ENCODE peak calls at places on chromosomes 2 and 18, in four cellular contexts. P is keratinocyte, N is transverse colon, D is HCT116. A is an unnamed sample.

GRCh38 chr2:25342372-25343186 is 854 bp upstream of the DNMT3A start:
- DNase-seq in P (no peak), N (peak; percentile 87), D (peak; percentile 38), A (peak; percentile 72)

GRCh38 chr2:189178726-189179606 is 595 bp downstream of the COL5A2 start:
- DNase-seq in P (no peak), N (no peak), D (no peak), A (no peak)

GRCh38 chr2:21006423-21007128 is 37.3 kb downstream of the APOB start:
- DNase-seq in P (no peak), N (no peak), D (no peak), A (no peak)

GRCh38 chr2:10425656-10426055 is 22.5 kb downstream of the ODC1 start:
- DNase-seq in P (no peak), N (no peak), D (no peak), A (no peak)

GRCh38 chr2:216636570-216637450 is 3.6 kb downstream of the IGFBP2 start:
- DNase-seq in P (no peak), N (peak; percentile 90), D (peak; percentile 64), A (no peak)

GRCh38 chr2:39732492-39732891 is 46.6 kb downstream of the THUMPD2 start:
- DNase-seq in P (no peak), N (no peak), D (no peak), A (no peak)

GRCh38 chr2:44233450-44234128 is 41.7 kb upstream of the SLC3A1 start:
- DNase-seq in P (no peak), N (no peak), D (no peak), A (no peak)

GRCh38 chr2:233824373-233824772 is 30.0 kb downstream of the HJURP start:
- DNase-seq in P (no peak), N (peak; percentile 3), D (no peak), A (no peak)

GRCh38 chr2:177161741-177162440 is 50.7 kb upstream of the HNRNPA3 start:
- DNase-seq in P (no peak), N (no peak), D (no peak), A (no peak)

GRCh38 chr2:232418466-232419244 is 12.0 kb downstream of the ALPG start:
- DNase-seq in P (no peak), N (peak; percentile 26), D (no peak), A (no peak)

GRCh38 chr2:174692256-174692830 is 71.9 kb downstream of the CHRNA1 start:
- DNase-seq in P (no peak), N (no peak), D (no peak), A (no peak)

GRCh38 chr2:40093036-40093673 is 314.1 kb upstream of the THUMPD2 start:
- DNase-seq in P (no peak), N (no peak), D (no peak), A (no peak)

GRCh38 chr18:35526476-35527120 is 28.8 kb upstream of the INO80C start:
- DNase-seq in P (no peak), N (peak; percentile 18), D (no peak), A (no peak)

GRCh38 chr2:15058015-15058414 is 425.5 kb downstream of the LRATD1 start:
- DNase-seq in P (no peak), N (no peak), D (peak; percentile 12), A (no peak)

GRCh38 chr2:37737507-37737906 is 66.1 kb upstream of the CDC42EP3 start:
- DNase-seq in P (no peak), N (no peak), D (no peak), A (no peak)

GRCh38 chr2:72115361-72116080 is 32.1 kb downstream of the CYP26B1 start:
- DNase-seq in P (peak; percentile 93), N (no peak), D (peak; percentile 68), A (no peak)

GRCh38 chr18:24176727-24177416 is 38.0 kb downstream of the CABYR start:
- DNase-seq in P (peak; percentile 15), N (peak; percentile 71), D (peak; percentile 35), A (peak; percentile 5)

GRCh38 chr18:8800445-8800844 is 95.1 kb downstream of the MTCL1 start:
- DNase-seq in P (peak; percentile 96), N (no peak), D (peak; percentile 73), A (no peak)

GRCh38 chr2:106012591-106013347 is 181.3 kb downstream of the UXS1 start:
- DNase-seq in P (peak; percentile 5), N (no peak), D (no peak), A (no peak)

GRCh38 chr2:37832590-37833197 is 92.4 kb upstream of the RMDN2 start:
- DNase-seq in P (no peak), N (peak; percentile 92), D (peak; percentile 71), A (peak; percentile 75)

GRCh38 chr2:169073211-169073971 is 4.0 kb downstream of the DHRS9 start:
- DNase-seq in P (no peak), N (no peak), D (no peak), A (no peak)

GRCh38 chr2:5020451-5020850 is 671.7 kb upstream of the SOX11 start:
- DNase-seq in P (no peak), N (no peak), D (no peak), A (no peak)

GRCh38 chr2:30404354-30405265 is 42.4 kb upstream of the LCLAT1 start:
- DNase-seq in P (no peak), N (no peak), D (no peak), A (no peak)

GRCh38 chr2:73112913-73113633 is at the start of gene RAB11FIP5:
- DNase-seq in P (no peak), N (peak; percentile 85), D (peak; percentile 23), A (peak; percentile 81)

GRCh38 chr2:241039416-241039815 is 41.0 kb downstream of the SNED1 start:
- DNase-seq in P (no peak), N (no peak), D (no peak), A (no peak)

GRCh38 chr2:73203055-73203681 is 794 bp downstream of the NOTO start:
- DNase-seq in P (no peak), N (no peak), D (no peak), A (no peak)

GRCh38 chr2:168645696-168646095 is 156.7 kb upstream of the NOSTRIN start:
- DNase-seq in P (no peak), N (no peak), D (no peak), A (no peak)

GRCh38 chr2:26786207-26787023 is 559 bp downstream of the CENPA start:
- DNase-seq in P (no peak), N (no peak), D (no peak), A (no peak)

GRCh38 chr2:109474319-109474825 is 139.4 kb downstream of the SEPTIN10 start:
- DNase-seq in P (no peak), N (no peak), D (no peak), A (no peak)

GRCh38 chr2:234444888-234445287 is 52.0 kb downstream of the ARL4C start:
- DNase-seq in P (no peak), N (peak; percentile 45), D (no peak), A (peak; percentile 49)

GRCh38 chr2:220147186-220147585 is 519.8 kb downstream of the SLC4A3 start:
- DNase-seq in P (no peak), N (no peak), D (no peak), A (no peak)

GRCh38 chr2:150882751-150883520 is 378.7 kb downstream of the RBM43 start:
- DNase-seq in P (no peak), N (no peak), D (no peak), A (no peak)

DNA sequence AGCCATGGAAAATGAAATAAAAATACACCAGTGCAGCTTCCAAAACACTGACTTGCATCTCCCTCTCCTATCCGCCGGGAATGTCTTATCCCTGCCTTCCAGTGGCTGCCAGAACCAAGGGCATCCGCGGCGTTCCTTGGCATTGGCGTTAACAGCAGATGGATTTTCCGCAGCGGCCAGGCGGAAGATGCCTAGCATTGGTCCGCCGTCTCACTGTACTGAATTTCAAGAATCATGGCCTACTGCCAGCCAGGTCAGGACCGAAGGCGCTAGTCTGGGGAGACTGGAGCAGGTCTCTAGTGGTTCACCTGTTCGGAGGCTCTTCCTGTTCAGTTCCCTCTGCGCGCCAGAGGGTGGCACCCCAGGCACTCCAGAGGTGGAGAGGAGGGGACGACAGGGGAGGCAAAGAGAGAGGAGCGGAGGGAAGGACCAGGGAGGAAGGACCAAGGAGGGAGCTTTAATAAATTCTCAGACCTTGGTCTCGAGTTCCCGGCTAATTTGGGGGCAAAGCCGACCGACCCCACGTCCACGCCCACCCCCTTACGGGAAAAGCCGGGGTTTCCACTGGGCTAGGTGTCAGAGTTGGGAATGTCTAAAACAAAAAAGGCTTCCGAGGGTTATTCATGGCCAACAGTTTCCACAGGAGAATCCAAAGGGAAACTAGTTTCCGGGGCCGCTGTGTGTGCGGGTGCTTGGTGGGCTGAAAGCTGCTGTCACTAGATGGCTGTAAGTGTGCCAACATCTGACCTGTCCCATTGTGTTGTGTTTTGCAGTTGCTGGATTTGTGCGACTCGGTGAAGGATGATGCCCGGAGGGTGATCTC is 3.7 kb upstream of the BCL2L11 start:
- DNase-seq in P (no peak), N (peak; percentile 85), D (peak; percentile 75), A (peak; percentile 44)
- H3K4me3 ChIP-seq in P (peak overlapping the region; percentile 68), N (peak overlapping the region; percentile 73), D (peak overlapping the region; percentile 56), A (peak overlapping the region; percentile 74)

GRCh38 chr2:170228429-170228828 is 50.5 kb downstream of the MYO3B start:
- DNase-seq in P (no peak), N (no peak), D (no peak), A (no peak)
- H3K4me1 ChIP-seq in P (peaks cover 4% of the 10 kb centered on the region), N (no peaks in the 10 kb centered on the region), D (no peaks in the 10 kb centered on the region), A (no peaks in the 10 kb centered on the region)

DNA sequence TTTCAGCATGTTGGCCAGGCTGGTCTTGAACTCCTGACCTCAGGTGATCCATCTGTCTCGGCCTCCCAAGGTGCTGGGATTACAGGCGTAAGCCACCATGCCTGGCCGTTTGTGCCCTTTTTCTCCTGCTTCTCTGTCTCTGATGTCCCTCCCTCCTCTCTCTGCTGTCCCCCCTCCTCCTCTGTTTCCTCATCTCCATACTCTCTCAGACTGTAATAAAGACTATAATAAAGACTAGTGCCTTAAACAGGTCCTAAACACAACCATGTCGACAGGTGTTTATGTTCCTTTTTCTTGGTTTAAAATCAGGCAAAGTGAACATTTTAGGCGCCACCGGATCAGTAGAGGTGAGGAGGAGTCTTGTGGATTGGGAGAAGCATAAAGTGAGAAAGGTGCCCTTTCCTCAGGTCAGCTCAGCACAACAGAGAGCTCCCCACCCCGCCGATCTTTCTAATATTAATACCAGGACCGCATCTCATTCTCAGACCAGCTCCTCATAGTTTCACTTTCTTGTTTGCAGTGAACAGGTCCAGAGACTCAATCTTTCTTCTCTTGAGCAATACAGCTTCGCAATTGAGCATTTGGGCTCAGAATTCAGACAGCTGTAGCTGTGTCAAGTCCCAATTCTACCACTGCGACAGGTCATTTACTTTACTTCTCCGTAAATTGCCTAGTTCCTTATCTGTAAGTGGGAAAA is 23.7 kb downstream of the TIMM21 start:
- DNase-seq in P (no peak), N (no peak), D (no peak), A (no peak)
- H3K27ac ChIP-seq in P (no peak overlapping the region), N (no peak overlapping the region), D (no peak overlapping the region), A (no peak overlapping the region)

DNA sequence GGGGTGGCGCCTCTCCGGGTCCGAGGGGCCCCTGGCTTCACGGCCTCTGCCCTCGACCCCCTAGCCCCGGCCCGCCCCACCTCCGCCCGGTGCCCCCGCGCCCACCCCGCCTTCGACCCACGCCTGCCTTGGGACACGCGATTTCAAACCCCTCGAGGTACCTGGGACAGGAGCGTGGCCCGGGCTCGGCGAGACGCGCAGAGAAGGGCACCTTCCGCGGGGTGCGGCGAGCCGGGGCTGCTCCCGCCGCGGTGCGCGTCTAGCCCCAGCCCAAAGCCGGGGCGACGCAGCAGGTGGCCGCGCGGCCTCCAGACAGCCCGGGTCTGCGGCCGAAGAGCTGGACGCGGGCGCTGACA is 270 bp downstream of the CRACDL start:
- DNase-seq in P (no peak), N (no peak), D (no peak), A (no peak)
- H3K4me3 ChIP-seq in P (peak overlapping the region; percentile 18), N (peak overlapping the region; percentile 51), D (peak overlapping the region; percentile 59), A (no peak overlapping the region)